ENCODE peak calls at places on chromosomes 16 and 17, in seven cellular contexts. O, Z, Y, I, E, H and F are unnamed samples.

GRCh38 chr16:72455743-72456659 is 284.0 kb upstream of the PMFBP1 start:
- DNase-seq in O (no peak), Z (no peak), Y (no peak), I (peak), E (no peak), H (no peak), F (no peak)

GRCh38 chr17:2867441-2868424 is 71.5 kb downstream of the RAP1GAP2 start:
- DNase-seq in O (no peak), Z (peak), Y (peak), I (no peak), E (peak), H (no peak), F (no peak)

GRCh38 chr16:73076291-73076959 is 28.5 kb upstream of the ZFHX3 start:
- DNase-seq in O (no peak), Z (no peak), Y (no peak), I (no peak), E (no peak), H (no peak), F (no peak)

GRCh38 chr16:73813523-73813922 is 483.1 kb upstream of the PSMD7 start:
- DNase-seq in O (no peak), Z (no peak), Y (no peak), I (no peak), E (no peak), H (no peak), F (no peak)

GRCh38 chr17:2621241-2621640 is 27.8 kb downstream of the PAFAH1B1 start:
- DNase-seq in O (no peak), Z (peak), Y (no peak), I (no peak), E (no peak), H (no peak), F (no peak)

GRCh38 chr16:21083729-21084268 is 66.8 kb downstream of the DNAH3 start:
- DNase-seq in O (peak), Z (peak), Y (peak), I (peak), E (peak), H (peak), F (no peak)

GRCh38 chr17:80464486-80464885 is 11.9 kb downstream of the NPTX1 start:
- DNase-seq in O (no peak), Z (no peak), Y (no peak), I (no peak), E (no peak), H (no peak), F (no peak)

GRCh38 chr17:77592503-77592902 is 366.0 kb upstream of the TNRC6C start:
- DNase-seq in O (no peak), Z (no peak), Y (no peak), I (no peak), E (no peak), H (no peak), F (no peak)

GRCh38 chr16:70725024-70725911 is 39.4 kb upstream of the MTSS2 start:
- DNase-seq in O (peak), Z (peak), Y (no peak), I (no peak), E (peak), H (peak), F (no peak)

GRCh38 chr16:85759136-85759535 is 8.2 kb upstream of the C16orf74 start:
- DNase-seq in O (no peak), Z (no peak), Y (peak), I (no peak), E (no peak), H (no peak), F (no peak)

GRCh38 chr17:57506253-57506911 is 238.7 kb downstream of the CCDC182 start:
- DNase-seq in O (peak), Z (no peak), Y (no peak), I (no peak), E (no peak), H (no peak), F (no peak)

GRCh38 chr16:80200079-80200478 is 340.7 kb upstream of the DYNLRB2 start:
- DNase-seq in O (no peak), Z (no peak), Y (no peak), I (no peak), E (no peak), H (no peak), F (no peak)

GRCh38 chr16:12470311-12471229 is 333.1 kb downstream of the CPPED1 start:
- DNase-seq in O (peak), Z (no peak), Y (no peak), I (no peak), E (peak), H (no peak), F (no peak)

GRCh38 chr17:21066394-21066793 is 23.6 kb upstream of the USP22 start:
- DNase-seq in O (no peak), Z (peak), Y (no peak), I (no peak), E (no peak), H (no peak), F (no peak)

GRCh38 chr16:66274335-66275110 is 92.0 kb upstream of the CDH5 start:
- DNase-seq in O (no peak), Z (peak), Y (peak), I (peak), E (peak), H (no peak), F (no peak)

GRCh38 chr17:77332981-77333685 is 192.4 kb downstream of the SEC14L1 start:
- DNase-seq in O (peak), Z (peak), Y (peak), I (no peak), E (peak), H (peak), F (no peak)

GRCh38 chr17:17119533-17119932 is 77.3 kb downstream of the MPRIP start:
- DNase-seq in O (no peak), Z (peak), Y (peak), I (no peak), E (peak), H (no peak), F (no peak)

GRCh38 chr16:14202697-14203096 is 131.6 kb downstream of the MRTFB start:
- DNase-seq in O (no peak), Z (peak), Y (no peak), I (no peak), E (peak), H (no peak), F (no peak)
- TF ChIP-seq CTCF in O (no peak), Z (no peak), Y (no peak), I (peak), E (peak), H (peak), F (no peak)

GRCh38 chr17:62968445-62968923 is 2.4 kb downstream of the TANC2 start:
- DNase-seq in O (no peak), Z (peak), Y (peak), I (peak), E (peak), H (peak), F (peak)
- H3K4me3 ChIP-seq in O (no peak), Z (peak), Y (no peak), I (no peak), E (peak), H (no peak), F (peak)

DNA sequence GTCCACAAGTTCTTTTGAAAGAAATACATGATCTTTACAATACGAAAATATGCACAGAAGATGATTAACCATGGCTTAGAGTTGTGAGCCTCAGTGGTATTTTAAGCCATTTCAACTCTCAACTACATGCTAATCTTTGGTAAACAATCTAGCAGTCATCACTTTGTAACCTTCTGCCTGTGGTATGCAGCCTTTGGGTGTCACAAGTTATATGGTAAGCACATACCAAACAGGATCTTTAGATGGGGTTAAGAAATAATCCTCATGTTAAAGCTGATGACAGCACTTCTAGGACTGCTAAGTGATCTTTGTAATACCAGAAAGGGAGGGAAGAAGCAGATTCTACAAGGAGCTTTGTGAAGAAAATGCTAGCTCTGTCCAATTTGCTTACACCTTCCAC is 74.3 kb downstream of the CA4 start:
- DNase-seq in O (no peak), Z (peak), Y (no peak), I (no peak), E (peak), H (no peak), F (no peak)
- TF ChIP-seq CTCF in O (no peak), Z (no peak), Y (no peak), I (no peak), E (no peak), H (no peak), F (no peak)

GRCh38 chr17:42181851-42182207 is 887 bp upstream of the KCNH4 start:
- DNase-seq in O (no peak), Z (no peak), Y (no peak), I (no peak), E (no peak), H (no peak), F (no peak)

GRCh38 chr17:42180922-42181850 is at the start of gene KCNH4:
- DNase-seq in O (peak), Z (peak), Y (peak), I (peak), E (peak), H (peak), F (no peak)

GRCh38 chr17:42183741-42184711 is 1.2 kb downstream of the HCRT start:
- DNase-seq in O (peak), Z (peak), Y (peak), I (peak), E (peak), H (no peak), F (no peak)

GRCh38 chr17:42184717-42185496 is at the start of gene HCRT:
- DNase-seq in O (no peak), Z (no peak), Y (no peak), I (peak), E (no peak), H (no peak), F (no peak)

DNA sequence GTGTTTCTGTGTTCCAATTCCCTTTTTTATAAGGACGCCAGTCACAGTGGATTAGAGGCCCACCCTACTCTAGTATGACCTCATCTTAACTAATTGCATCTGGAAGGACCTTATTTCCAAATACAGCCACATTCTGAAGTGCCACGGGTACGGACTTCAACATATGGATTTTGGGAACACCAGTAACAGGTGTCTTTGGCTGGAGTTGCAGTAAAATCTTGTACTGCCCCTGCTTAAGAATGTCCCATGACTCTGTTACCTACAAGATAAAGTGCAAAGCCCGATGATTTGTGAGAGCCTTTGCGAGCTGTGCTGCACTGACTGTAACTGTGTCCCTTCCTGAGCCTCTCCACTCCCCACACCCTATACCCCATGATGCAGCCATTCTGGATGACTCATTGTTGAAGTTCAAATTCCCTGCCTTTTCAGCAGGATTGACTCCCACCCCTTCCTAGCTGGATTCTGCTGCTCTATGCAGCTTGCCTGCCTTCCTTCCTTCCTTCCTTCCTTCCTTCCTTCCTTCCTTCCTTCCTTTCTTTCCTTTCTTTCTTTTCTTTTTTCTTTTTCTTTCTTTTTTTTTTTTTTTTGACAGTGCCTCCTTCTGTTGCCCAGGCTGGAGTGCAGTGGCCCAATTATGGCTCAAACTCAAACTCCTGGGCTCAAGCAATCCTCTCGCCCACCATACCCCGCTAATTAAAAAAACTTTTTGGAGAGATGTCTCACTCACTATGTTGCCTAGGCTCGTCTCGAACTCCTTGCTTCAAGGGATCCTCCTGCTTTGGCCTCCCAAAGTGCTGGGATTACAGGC is 2.1 kb downstream of the HCRT start:
- DNase-seq in O (no peak), Z (peak), Y (no peak), I (no peak), E (peak), H (no peak), F (no peak)
- H3K4me3 ChIP-seq in O (no peak), Z (peak), Y (peak), I (peak), E (peak), H (peak), F (peak)

GRCh38 chr16:57300387-57301125 is 16.1 kb upstream of the PLLP start:
- DNase-seq in O (peak), Z (peak), Y (peak), I (peak), E (peak), H (peak), F (peak)

GRCh38 chr16:57301126-57301817 is 16.8 kb upstream of the PLLP start:
- DNase-seq in O (peak), Z (no peak), Y (no peak), I (no peak), E (no peak), H (no peak), F (no peak)

GRCh38 chr16:57299009-57299718 is 14.7 kb upstream of the PLLP start:
- DNase-seq in O (no peak), Z (peak), Y (peak), I (no peak), E (no peak), H (no peak), F (no peak)

GRCh38 chr16:57297856-57298255 is 13.4 kb upstream of the PLLP start:
- DNase-seq in O (no peak), Z (no peak), Y (peak), I (no peak), E (no peak), H (no peak), F (no peak)

GRCh38 chr16:57299719-57300386 is 15.4 kb upstream of the PLLP start:
- DNase-seq in O (peak), Z (peak), Y (peak), I (peak), E (peak), H (peak), F (peak)
- TF ChIP-seq CTCF in O (no peak), Z (no peak), Y (no peak), I (no peak), E (peak), H (peak), F (no peak)

DNA sequence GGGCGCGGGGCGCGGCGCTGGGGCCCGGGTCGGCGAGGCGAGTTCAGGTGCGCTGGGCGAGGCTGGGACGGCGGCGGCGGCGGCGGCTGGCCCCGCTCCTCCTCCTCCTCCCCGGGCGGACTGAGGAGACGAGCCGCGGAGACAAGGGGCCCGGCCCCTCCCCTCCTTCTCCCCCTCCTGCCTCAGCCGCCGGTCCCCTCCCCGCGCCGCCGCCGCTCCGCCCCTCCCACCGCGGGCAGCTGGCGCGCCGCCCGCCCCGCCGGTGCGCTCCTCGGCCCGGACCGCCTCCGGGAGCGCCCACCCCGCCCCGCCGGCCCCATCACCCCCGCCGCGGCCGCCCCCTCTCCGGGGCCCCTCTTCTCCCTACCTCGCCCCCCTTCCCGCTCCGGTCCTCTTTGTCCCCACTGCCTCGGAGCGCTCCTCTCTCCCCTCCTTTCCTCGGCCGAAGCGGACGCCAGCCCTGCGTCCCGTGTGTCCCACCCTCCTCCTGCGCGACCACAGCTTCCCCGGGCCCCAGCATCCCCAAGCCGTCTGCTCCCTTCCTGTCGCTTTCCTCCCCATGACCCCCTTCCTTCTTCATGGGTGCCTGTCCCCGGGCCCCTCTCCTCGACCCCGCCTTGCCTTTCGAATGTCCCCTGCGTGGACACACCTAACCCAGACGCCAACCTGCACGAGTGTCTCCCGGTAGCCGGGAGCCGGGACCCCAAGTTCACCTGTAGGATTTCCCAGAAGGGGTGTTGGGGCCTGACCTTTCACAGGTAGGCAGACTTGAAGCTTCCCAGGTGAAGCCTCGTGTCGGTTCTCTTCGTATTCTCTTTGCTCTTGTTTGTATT is at the start of gene TOX3:
- DNase-seq in O (no peak), Z (no peak), Y (no peak), I (no peak), E (no peak), H (no peak), F (no peak)
- H3K4me3 ChIP-seq in O (peak), Z (no peak), Y (no peak), I (no peak), E (no peak), H (peak), F (no peak)

GRCh38 chr16:68131813-68132706 is 46.9 kb downstream of the NFATC3 start:
- DNase-seq in O (no peak), Z (no peak), Y (no peak), I (no peak), E (no peak), H (no peak), F (no peak)

GRCh38 chr16:68126395-68126794 is 41.2 kb downstream of the NFATC3 start:
- DNase-seq in O (no peak), Z (no peak), Y (no peak), I (peak), E (no peak), H (no peak), F (no peak)

GRCh38 chr16:68130520-68130919 is 45.4 kb downstream of the NFATC3 start:
- DNase-seq in O (no peak), Z (no peak), Y (no peak), I (no peak), E (no peak), H (no peak), F (no peak)

GRCh38 chr16:68134644-68135043 is 49.5 kb downstream of the NFATC3 start:
- DNase-seq in O (no peak), Z (no peak), Y (no peak), I (no peak), E (no peak), H (no peak), F (no peak)

DNA sequence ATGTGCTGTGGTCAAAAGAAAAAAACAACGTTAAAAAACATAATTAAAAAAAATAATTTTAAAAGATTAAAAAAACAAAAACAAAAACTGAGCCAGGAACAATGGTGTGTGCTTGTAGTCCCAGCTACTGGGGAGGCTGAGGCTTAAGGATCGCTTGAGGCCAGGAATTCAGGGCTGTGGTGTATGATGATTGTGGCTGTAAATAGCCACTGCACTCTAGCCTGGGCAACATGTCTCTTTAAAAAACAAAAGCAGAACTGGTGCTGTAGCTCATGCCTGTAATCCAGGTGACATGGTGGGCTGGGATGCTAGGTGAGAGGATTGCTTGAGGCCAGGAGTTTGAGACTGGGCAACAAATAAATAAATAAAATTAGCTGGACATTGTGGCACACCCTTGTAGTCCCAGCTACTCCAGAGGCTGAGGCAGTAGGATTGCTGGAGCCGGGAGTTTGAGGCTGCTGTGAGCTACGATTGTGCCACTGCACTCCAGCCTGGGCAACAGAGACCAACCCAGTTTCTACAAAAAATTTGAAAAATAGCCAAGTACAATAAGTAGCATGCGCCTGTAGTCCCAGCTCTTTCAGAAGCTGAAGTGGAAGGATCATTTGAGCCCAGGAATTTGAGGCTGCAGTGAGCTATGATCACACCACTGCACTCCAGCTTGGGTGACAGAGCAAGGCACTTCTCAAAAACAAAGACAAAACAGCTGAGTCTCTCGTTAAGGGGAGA is 43.6 kb downstream of the NFATC3 start:
- DNase-seq in O (no peak), Z (peak), Y (no peak), I (no peak), E (peak), H (no peak), F (no peak)
- TF ChIP-seq CTCF in O (no peak), Z (no peak), Y (no peak), I (no peak), E (no peak), H (no peak), F (no peak)

GRCh38 chr17:73307130-73307529 is 4.7 kb downstream of the CDC42EP4 start:
- DNase-seq in O (no peak), Z (peak), Y (no peak), I (no peak), E (no peak), H (peak), F (no peak)
- H3K4me3 ChIP-seq in O (no peak), Z (no peak), Y (no peak), I (no peak), E (no peak), H (peak), F (no peak)

DNA sequence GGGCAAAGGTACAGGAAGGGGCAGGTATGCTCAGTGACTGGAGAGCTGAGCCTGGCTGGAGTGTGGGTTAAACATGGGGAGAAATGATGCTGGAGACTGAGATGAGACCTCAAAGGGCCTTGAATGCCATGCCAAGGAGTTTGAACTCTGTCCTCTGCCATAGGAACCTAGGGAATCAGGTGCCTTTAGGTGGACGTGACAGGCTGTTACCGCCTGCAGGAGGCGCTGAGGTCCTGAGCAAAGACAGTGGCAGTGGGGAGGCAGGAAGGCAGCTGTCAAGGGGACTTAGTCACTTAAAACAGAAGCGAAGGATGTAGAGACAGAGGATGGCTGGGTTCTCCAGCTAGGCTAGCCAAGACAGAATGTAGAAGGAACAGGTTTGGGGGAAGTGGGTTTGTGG is 9.1 kb downstream of the PSMB3 start:
- DNase-seq in O (no peak), Z (peak), Y (peak), I (no peak), E (peak), H (no peak), F (no peak)
- TF ChIP-seq CTCF in O (no peak), Z (peak), Y (peak), I (peak), E (peak), H (no peak), F (peak)

GRCh38 chr16:29662000-29662728 is 883 bp upstream of the SPN start:
- DNase-seq in O (no peak), Z (no peak), Y (no peak), I (peak), E (no peak), H (no peak), F (no peak)
- H3K4me3 ChIP-seq in O (no peak), Z (no peak), Y (peak), I (no peak), E (no peak), H (no peak), F (no peak)